ENCODE peak calls at places on chromosomes 3 and 15, in seven cellular contexts. U, X, A, K, T, S and N are unnamed samples.

GRCh38 chr3:59502806-59503205 is 453.0 kb upstream of the CFAP20DC start:
- DNase-seq in U (no peak), X (peak; percentile 60), A (no peak), K (no peak), T (peak; percentile 89), S (no peak), N (no peak)

GRCh38 chr3:124429129-124429815 is 301.0 kb upstream of the UMPS start:
- DNase-seq in U (peak; percentile 9), X (no peak), A (no peak), K (no peak), T (peak; percentile 58), S (no peak), N (no peak)

GRCh38 chr3:144840866-144841265 is 869.2 kb downstream of the DIPK2A start:
- DNase-seq in U (no peak), X (no peak), A (no peak), K (no peak), T (no peak), S (no peak), N (no peak)

GRCh38 chr3:174862101-174862500 is 3.0 kb downstream of the NAALADL2 start:
- DNase-seq in U (peak; percentile 32), X (no peak), A (peak; percentile 58), K (no peak), T (no peak), S (no peak), N (peak; percentile 21)

GRCh38 chr3:19155375-19155774 is 7.1 kb downstream of the KCNH8 start:
- DNase-seq in U (no peak), X (no peak), A (no peak), K (no peak), T (no peak), S (no peak), N (peak; percentile 57)

GRCh38 chr3:141100112-141100511 is 49.0 kb downstream of the SPSB4 start:
- DNase-seq in U (no peak), X (no peak), A (no peak), K (no peak), T (no peak), S (no peak), N (no peak)

GRCh38 chr15:58292761-58293175 is 139.0 kb upstream of the LIPC start:
- DNase-seq in U (no peak), X (no peak), A (no peak), K (no peak), T (no peak), S (no peak), N (no peak)

GRCh38 chr15:83398591-83398990 is 48.5 kb upstream of the SH3GL3 start:
- DNase-seq in U (no peak), X (peak; percentile 26), A (no peak), K (no peak), T (peak; percentile 76), S (no peak), N (no peak)

GRCh38 chr3:49454457-49454856 is 15.6 kb upstream of the DAG1 start:
- DNase-seq in U (peak; percentile 50), X (no peak), A (peak; percentile 83), K (no peak), T (no peak), S (peak; percentile 67), N (peak; percentile 44)

GRCh38 chr15:73677146-73677607 is 7.0 kb upstream of the CD276 start:
- DNase-seq in U (peak; percentile 61), X (peak; percentile 70), A (peak; percentile 75), K (peak; percentile 85), T (peak; percentile 65), S (peak; percentile 61), N (peak; percentile 80)

GRCh38 chr3:156256256-156256655 is 135.9 kb downstream of the KCNAB1 start:
- DNase-seq in U (no peak), X (no peak), A (no peak), K (no peak), T (no peak), S (no peak), N (no peak)

GRCh38 chr3:73461582-73461981 is 163.2 kb downstream of the PDZRN3 start:
- DNase-seq in U (no peak), X (no peak), A (no peak), K (no peak), T (peak; percentile 57), S (no peak), N (no peak)

GRCh38 chr3:72338942-72339749 is 509.1 kb downstream of the SHQ1 start:
- DNase-seq in U (peak; percentile 85), X (peak; percentile 58), A (peak; percentile 32), K (no peak), T (peak; percentile 90), S (peak; percentile 20), N (no peak)

GRCh38 chr3:44960387-44961026 is 15.5 kb downstream of the ZDHHC3 start:
- DNase-seq in U (no peak), X (no peak), A (no peak), K (no peak), T (peak; percentile 53), S (no peak), N (no peak)

GRCh38 chr3:184240384-184241140 is 8.2 kb downstream of the ALG3 start:
- DNase-seq in U (no peak), X (no peak), A (peak; percentile 54), K (no peak), T (no peak), S (no peak), N (no peak)

GRCh38 chr3:52830535-52831258 is at the start of gene ITIH4:
- DNase-seq in U (no peak), X (no peak), A (no peak), K (no peak), T (no peak), S (peak; percentile 68), N (no peak)

GRCh38 chr3:98972155-98972554 is 70.7 kb upstream of the DCBLD2 start:
- DNase-seq in U (peak; percentile 90), X (peak; percentile 86), A (no peak), K (no peak), T (peak; percentile 91), S (no peak), N (no peak)

GRCh38 chr3:182739619-182740018 is 53.7 kb upstream of the ATP11B start:
- DNase-seq in U (no peak), X (peak; percentile 4), A (no peak), K (no peak), T (peak; percentile 2), S (no peak), N (no peak)

GRCh38 chr15:78438595-78439285 is 724 bp downstream of the IREB2 start:
- DNase-seq in U (peak; percentile 31), X (no peak), A (peak; percentile 44), K (no peak), T (peak; percentile 31), S (no peak), N (peak; percentile 50)

GRCh38 chr15:52727825-52728224 is 48.6 kb upstream of the ATOSA start:
- DNase-seq in U (no peak), X (no peak), A (no peak), K (no peak), T (no peak), S (no peak), N (no peak)

GRCh38 chr15:67145307-67145610 is 79.9 kb downstream of the SMAD3 start:
- DNase-seq in U (no peak), X (no peak), A (no peak), K (no peak), T (no peak), S (no peak), N (no peak)

GRCh38 chr15:77475898-77476297 is 55.2 kb downstream of the HMG20A start:
- DNase-seq in U (no peak), X (no peak), A (no peak), K (no peak), T (no peak), S (no peak), N (no peak)

DNA sequence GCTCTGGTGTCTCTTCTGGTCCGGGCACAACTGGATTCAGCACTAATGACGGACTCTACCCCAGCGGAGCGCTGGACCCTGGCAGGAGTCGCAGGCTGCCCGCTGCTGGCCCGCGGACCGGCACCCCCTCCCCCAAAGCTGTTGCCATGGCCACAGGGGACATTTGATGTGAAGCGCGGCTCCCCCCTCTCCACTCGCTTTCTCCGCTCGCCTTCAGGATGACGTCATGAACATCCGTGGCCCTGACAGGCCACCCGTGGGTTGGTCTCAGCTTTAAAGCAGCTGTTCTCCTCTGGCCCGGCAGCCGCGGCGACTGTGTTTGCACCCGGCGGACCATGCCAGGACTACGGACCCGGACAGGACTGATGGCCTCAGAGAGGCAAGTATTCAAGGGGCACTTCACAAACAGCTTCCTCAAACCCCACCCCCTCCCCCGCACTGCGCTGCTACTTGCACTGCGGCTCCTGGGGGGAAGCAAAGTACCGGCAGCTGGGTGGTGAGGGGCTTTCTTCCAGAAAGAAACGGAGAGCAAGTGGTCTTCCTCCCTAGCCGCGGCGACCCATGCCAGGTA is 16.7 kb upstream of the AEN start:
- DNase-seq in U (no peak), X (no peak), A (no peak), K (no peak), T (no peak), S (no peak), N (no peak)
- H3K4me3 ChIP-seq in U (peak overlapping the region; percentile 33), X (no peak overlapping the region), A (no peak overlapping the region), K (no peak overlapping the region), T (no peak overlapping the region), S (no peak overlapping the region), N (no peak overlapping the region)

GRCh38 chr15:85623648-85624047 is 171.1 kb downstream of the KLHL25 start:
- DNase-seq in U (no peak), X (no peak), A (no peak), K (no peak), T (peak; percentile 45), S (no peak), N (no peak)
- H3K4me3 ChIP-seq in U (no peak overlapping the region), X (no peak overlapping the region), A (no peak overlapping the region), K (peak overlapping the region; percentile 6), T (peak overlapping the region; percentile 3), S (no peak overlapping the region), N (no peak overlapping the region)

DNA sequence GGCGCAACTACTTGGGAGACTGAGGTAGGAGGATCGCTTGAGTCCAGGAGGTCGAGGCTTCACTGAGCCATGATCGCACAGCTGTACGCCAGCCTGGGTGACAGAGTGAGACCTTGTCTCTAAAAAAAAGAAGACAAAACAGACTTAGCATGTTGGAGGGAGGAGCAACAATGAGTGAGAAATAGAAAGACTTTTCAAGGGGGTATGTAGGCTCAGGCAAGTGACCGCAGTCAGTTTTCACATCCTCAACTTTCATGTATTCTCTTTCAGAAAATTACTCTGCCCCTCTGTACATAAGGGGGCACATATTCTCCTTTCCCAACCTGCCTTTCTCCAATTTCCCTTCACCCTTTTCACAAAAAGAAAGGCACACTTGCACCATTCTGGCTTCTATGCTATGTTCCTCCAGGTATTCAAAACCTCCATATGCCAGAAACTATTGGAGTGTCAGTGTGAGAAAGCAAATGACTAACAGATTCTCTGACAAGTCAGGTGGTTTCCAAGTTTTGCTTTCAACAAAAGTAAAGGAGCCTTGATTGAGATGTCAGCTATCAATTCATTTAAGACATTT is 7.6 kb downstream of the NSUN3 start:
- DNase-seq in U (no peak), X (no peak), A (no peak), K (no peak), T (no peak), S (no peak), N (no peak)
- H3K4me3 ChIP-seq in U (no peak overlapping the region), X (no peak overlapping the region), A (no peak overlapping the region), K (no peak overlapping the region), T (no peak overlapping the region), S (no peak overlapping the region), N (no peak overlapping the region)

DNA sequence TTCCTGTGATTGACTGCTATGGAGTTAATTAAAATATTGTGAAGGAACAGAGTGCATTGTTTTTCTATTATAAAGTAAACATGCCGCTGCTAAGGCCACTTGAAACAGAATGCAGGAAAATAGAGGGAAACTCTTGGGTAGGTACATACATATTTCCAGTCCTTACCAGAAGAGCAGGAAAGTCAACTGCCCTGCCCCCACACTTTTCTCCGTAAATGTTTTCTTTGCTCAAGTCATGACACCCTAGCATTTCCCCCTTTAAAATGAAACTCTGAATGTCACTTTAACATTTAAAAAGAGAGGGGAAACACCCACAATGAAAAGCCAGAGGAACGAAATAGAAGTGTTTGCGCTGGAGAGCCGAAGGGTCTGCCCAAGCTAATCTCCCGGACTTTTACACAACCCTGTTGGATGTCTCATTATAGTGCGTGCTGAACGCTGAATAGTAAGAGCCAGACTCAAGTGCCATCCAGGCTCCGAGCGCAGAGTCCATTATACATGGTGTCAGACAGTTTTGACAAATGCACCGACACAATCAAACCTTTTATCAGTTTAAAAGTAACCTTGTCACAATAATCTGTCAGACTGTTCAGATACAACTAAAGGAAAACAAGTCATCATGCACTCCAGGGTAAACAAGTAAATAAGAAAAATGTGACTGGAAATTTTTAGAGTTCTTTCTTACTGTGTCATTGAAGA is 159.6 kb downstream of the RBMS3 start:
- DNase-seq in U (no peak), X (no peak), A (peak; percentile 7), K (no peak), T (peak; percentile 42), S (no peak), N (no peak)
- H3K4me3 ChIP-seq in U (no peak overlapping the region), X (peak overlapping the region; percentile 27), A (peak overlapping the region; percentile 20), K (no peak overlapping the region), T (peak overlapping the region; percentile 34), S (peak overlapping the region; percentile 17), N (no peak overlapping the region)